ENCODE peak calls at places on chromosomes 11 and 22, in seven cellular contexts. J, H, V, L, K, E and U are unnamed samples.

GRCh38 chr11:66637557-66638176 is 836 bp upstream of the RBM4 start:
- DNase-seq in J (no peak), H (no peak), V (no peak), L (no peak), K (no peak), E (no peak), U (no peak)

GRCh38 chr11:118051611-118052461 is 25.0 kb upstream of the TMPRSS4 start:
- DNase-seq in J (no peak), H (no peak), V (no peak), L (no peak), K (peak), E (no peak), U (no peak)

GRCh38 chr11:113505541-113506375 is 30.6 kb upstream of the DRD2 start:
- DNase-seq in J (peak), H (no peak), V (peak), L (no peak), K (no peak), E (no peak), U (no peak)

GRCh38 chr22:31337178-31337577 is 9.0 kb downstream of the PATZ1 start:
- DNase-seq in J (no peak), H (no peak), V (no peak), L (no peak), K (no peak), E (no peak), U (no peak)

GRCh38 chr11:2580444-2581050 is 119.2 kb downstream of the KCNQ1OT1 start:
- DNase-seq in J (no peak), H (no peak), V (no peak), L (peak), K (no peak), E (no peak), U (no peak)

GRCh38 chr22:35057155-35057554 is 8.8 kb upstream of the ISX start:
- DNase-seq in J (no peak), H (no peak), V (no peak), L (no peak), K (no peak), E (no peak), U (no peak)

GRCh38 chr11:102837151-102837550 is 6.3 kb downstream of the MMP3 start:
- DNase-seq in J (no peak), H (no peak), V (no peak), L (no peak), K (no peak), E (no peak), U (no peak)

GRCh38 chr11:77204792-77205466 is 76.9 kb downstream of the MYO7A start:
- DNase-seq in J (no peak), H (no peak), V (no peak), L (no peak), K (no peak), E (no peak), U (no peak)

GRCh38 chr22:37062657-37063381 is 11.3 kb downstream of the KCTD17 start:
- DNase-seq in J (no peak), H (no peak), V (no peak), L (no peak), K (no peak), E (no peak), U (no peak)

GRCh38 chr11:115322553-115323203 is 181.5 kb downstream of the CADM1 start:
- DNase-seq in J (no peak), H (no peak), V (no peak), L (no peak), K (no peak), E (no peak), U (no peak)

GRCh38 chr11:66272600-66272999 is 4.2 kb downstream of the RAB1B start:
- DNase-seq in J (no peak), H (no peak), V (no peak), L (no peak), K (no peak), E (no peak), U (no peak)

GRCh38 chr11:113667801-113668200 is 38.3 kb downstream of the TMPRSS5 start:
- DNase-seq in J (no peak), H (no peak), V (no peak), L (no peak), K (no peak), E (no peak), U (no peak)

GRCh38 chr22:21961886-21962654 is 9.4 kb upstream of the PPM1F start:
- DNase-seq in J (peak), H (no peak), V (peak), L (no peak), K (no peak), E (no peak), U (no peak)

GRCh38 chr22:19036229-19036522 is 86.0 kb downstream of the DGCR2 start:
- DNase-seq in J (no peak), H (no peak), V (no peak), L (no peak), K (no peak), E (no peak), U (no peak)